ENCODE peak calls at places on chromosomes 3 and 15, in six cellular contexts. One of them, this sample, is unnamed.

GRCh38 chr3:44913868-44914468 is 39.6 kb downstream of the TGM4 start:
- DNase-seq in CD8-positive, alpha-beta memory T cell: peak; percentile 69
- DNase-seq in fibroblast of lung: peak; percentile 49
- DNase-seq in Peyer's patch: peak; percentile 77
- DNase-seq in thoracic aorta: no peak
- DNase-seq in CD4-positive, CD25-positive, alpha-beta regulatory T cell: peak; percentile 65
- DNase-seq in this sample: peak; percentile 93

GRCh38 chr3:30418443-30418842 is 188.0 kb upstream of the TGFBR2 start:
- DNase-seq in thoracic aorta: no peak
- DNase-seq in CD8-positive, alpha-beta memory T cell: no peak
- DNase-seq in fibroblast of lung: peak; percentile 34
- DNase-seq in CD4-positive, CD25-positive, alpha-beta regulatory T cell: no peak
- DNase-seq in Peyer's patch: no peak
- DNase-seq in this sample: no peak

GRCh38 chr3:59143447-59143846 is 93.6 kb upstream of the CFAP20DC start:
- DNase-seq in CD4-positive, CD25-positive, alpha-beta regulatory T cell: peak; percentile 3
- DNase-seq in CD8-positive, alpha-beta memory T cell: no peak
- DNase-seq in thoracic aorta: no peak
- DNase-seq in fibroblast of lung: no peak
- DNase-seq in Peyer's patch: no peak
- DNase-seq in this sample: no peak

GRCh38 chr15:60315878-60316277 is 81.9 kb downstream of the ANXA2 start:
- DNase-seq in CD8-positive, alpha-beta memory T cell: no peak
- DNase-seq in fibroblast of lung: no peak
- DNase-seq in CD4-positive, CD25-positive, alpha-beta regulatory T cell: no peak
- DNase-seq in thoracic aorta: no peak
- DNase-seq in Peyer's patch: no peak
- DNase-seq in this sample: no peak

GRCh38 chr15:94026458-94026967 is 204.8 kb upstream of the MCTP2 start:
- DNase-seq in CD8-positive, alpha-beta memory T cell: no peak
- DNase-seq in Peyer's patch: no peak
- DNase-seq in fibroblast of lung: peak; percentile 96
- DNase-seq in CD4-positive, CD25-positive, alpha-beta regulatory T cell: no peak
- DNase-seq in thoracic aorta: no peak
- DNase-seq in this sample: no peak

GRCh38 chr3:161475905-161476304 is 20.7 kb upstream of the OTOL1 start:
- DNase-seq in CD4-positive, CD25-positive, alpha-beta regulatory T cell: no peak
- DNase-seq in CD8-positive, alpha-beta memory T cell: no peak
- DNase-seq in Peyer's patch: no peak
- DNase-seq in thoracic aorta: no peak
- DNase-seq in fibroblast of lung: peak; percentile 55
- DNase-seq in this sample: no peak

GRCh38 chr15:90209591-90209990 is 8.5 kb downstream of the SEMA4B start:
- DNase-seq in thoracic aorta: no peak
- DNase-seq in fibroblast of lung: no peak
- DNase-seq in CD4-positive, CD25-positive, alpha-beta regulatory T cell: peak; percentile 52
- DNase-seq in CD8-positive, alpha-beta memory T cell: no peak
- DNase-seq in Peyer's patch: no peak
- DNase-seq in this sample: no peak

GRCh38 chr15:88974392-88974791 is 61.2 kb upstream of the MFGE8 start:
- DNase-seq in CD8-positive, alpha-beta memory T cell: no peak
- DNase-seq in Peyer's patch: no peak
- DNase-seq in CD4-positive, CD25-positive, alpha-beta regulatory T cell: no peak
- DNase-seq in fibroblast of lung: peak; percentile 43
- DNase-seq in thoracic aorta: no peak
- DNase-seq in this sample: no peak

GRCh38 chr3:168342946-168343856 is 247.5 kb upstream of the GOLIM4 start:
- DNase-seq in CD4-positive, CD25-positive, alpha-beta regulatory T cell: no peak
- DNase-seq in fibroblast of lung: peak; percentile 9
- DNase-seq in thoracic aorta: no peak
- DNase-seq in CD8-positive, alpha-beta memory T cell: no peak
- DNase-seq in Peyer's patch: no peak
- DNase-seq in this sample: no peak

GRCh38 chr3:149468504-149469212 is 5.8 kb upstream of the TM4SF4 start:
- DNase-seq in Peyer's patch: no peak
- DNase-seq in fibroblast of lung: no peak
- DNase-seq in thoracic aorta: no peak
- DNase-seq in CD8-positive, alpha-beta memory T cell: no peak
- DNase-seq in CD4-positive, CD25-positive, alpha-beta regulatory T cell: no peak
- DNase-seq in this sample: no peak

GRCh38 chr3:179613807-179614206 is 9.2 kb downstream of the NDUFB5 start:
- DNase-seq in Peyer's patch: no peak
- DNase-seq in CD8-positive, alpha-beta memory T cell: no peak
- DNase-seq in fibroblast of lung: peak; percentile 72
- DNase-seq in CD4-positive, CD25-positive, alpha-beta regulatory T cell: no peak
- DNase-seq in thoracic aorta: no peak
- DNase-seq in this sample: no peak

GRCh38 chr3:112002458-112002971 is 3.8 kb downstream of the TAGLN3 start:
- DNase-seq in CD4-positive, CD25-positive, alpha-beta regulatory T cell: no peak
- DNase-seq in thoracic aorta: no peak
- DNase-seq in Peyer's patch: no peak
- DNase-seq in CD8-positive, alpha-beta memory T cell: no peak
- DNase-seq in fibroblast of lung: peak; percentile 76
- DNase-seq in this sample: no peak

DNA sequence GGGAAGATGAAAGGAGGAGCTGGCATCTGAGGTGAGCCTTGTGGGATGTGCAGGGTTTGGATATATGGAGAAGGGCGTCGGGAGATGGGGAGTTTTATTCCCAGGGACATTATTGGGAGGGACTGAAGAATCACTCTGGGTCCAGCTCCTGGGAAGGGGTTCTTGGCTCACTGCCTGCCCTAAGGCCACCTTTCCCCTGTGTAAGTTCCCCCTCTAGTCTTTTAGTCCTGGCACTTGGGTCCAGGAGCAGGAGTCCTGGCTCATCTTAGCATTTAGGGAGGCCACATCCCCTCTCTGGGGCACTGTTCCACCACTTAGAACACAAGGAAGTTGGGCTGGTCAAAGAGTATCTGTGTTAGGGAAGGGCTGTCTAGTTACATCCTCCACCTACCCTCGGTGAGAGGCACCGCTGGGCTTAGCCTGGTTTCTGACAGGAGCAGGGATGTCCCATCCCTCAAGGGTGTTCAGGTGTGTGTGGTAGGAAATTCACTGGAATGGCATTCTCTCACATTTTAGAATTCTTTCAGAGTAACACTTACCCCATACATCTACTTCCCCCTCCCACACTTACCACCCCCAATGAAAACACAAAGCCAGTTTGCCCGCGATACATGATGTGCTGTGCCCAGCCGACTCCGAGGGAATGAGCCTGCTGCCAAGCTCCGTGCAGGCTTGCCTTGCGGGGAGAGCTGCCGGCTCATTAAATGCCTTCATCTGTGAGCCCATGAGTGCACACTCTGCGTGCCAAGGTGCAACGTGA is 86.7 kb downstream of the FAM43A start:
- DNase-seq in CD4-positive, CD25-positive, alpha-beta regulatory T cell: no peak
- DNase-seq in Peyer's patch: no peak
- DNase-seq in fibroblast of lung: no peak
- DNase-seq in thoracic aorta: no peak
- DNase-seq in CD8-positive, alpha-beta memory T cell: no peak
- DNase-seq in this sample: peak; percentile 26
- H3K27ac ChIP-seq in CD4-positive, CD25-positive, alpha-beta regulatory T cell: no peak overlapping the region
- H3K27ac ChIP-seq in Peyer's patch: no peak overlapping the region
- H3K27ac ChIP-seq in fibroblast of lung: no peak overlapping the region
- H3K27ac ChIP-seq in thoracic aorta: no peak overlapping the region
- H3K27ac ChIP-seq in CD8-positive, alpha-beta memory T cell: no peak overlapping the region
- H3K27ac ChIP-seq in this sample: no peak overlapping the region

GRCh38 chr15:48424076-48424475 is 92.8 kb downstream of the DUT start:
- DNase-seq in CD8-positive, alpha-beta memory T cell: no peak
- DNase-seq in fibroblast of lung: peak; percentile 36
- DNase-seq in CD4-positive, CD25-positive, alpha-beta regulatory T cell: peak; percentile 5
- DNase-seq in Peyer's patch: no peak
- DNase-seq in thoracic aorta: no peak
- DNase-seq in this sample: no peak
- H3K27ac ChIP-seq in CD8-positive, alpha-beta memory T cell: no peak overlapping the region
- H3K27ac ChIP-seq in fibroblast of lung: no peak overlapping the region
- H3K27ac ChIP-seq in CD4-positive, CD25-positive, alpha-beta regulatory T cell: no peak overlapping the region
- H3K27ac ChIP-seq in Peyer's patch: no peak overlapping the region
- H3K27ac ChIP-seq in thoracic aorta: no peak overlapping the region
- H3K27ac ChIP-seq in this sample: no peak overlapping the region

GRCh38 chr3:117818592-117818991 is 1109.0 kb downstream of the TUSC7 start:
- DNase-seq in thoracic aorta: no peak
- DNase-seq in Peyer's patch: no peak
- DNase-seq in CD8-positive, alpha-beta memory T cell: no peak
- DNase-seq in CD4-positive, CD25-positive, alpha-beta regulatory T cell: no peak
- DNase-seq in fibroblast of lung: no peak
- DNase-seq in this sample: no peak

GRCh38 chr3:117814975-117815374 is 1105.4 kb downstream of the TUSC7 start:
- DNase-seq in CD4-positive, CD25-positive, alpha-beta regulatory T cell: no peak
- DNase-seq in thoracic aorta: no peak
- DNase-seq in CD8-positive, alpha-beta memory T cell: no peak
- DNase-seq in fibroblast of lung: peak; percentile 19
- DNase-seq in Peyer's patch: no peak
- DNase-seq in this sample: no peak

GRCh38 chr3:117817103-117817502 is 1107.5 kb downstream of the TUSC7 start:
- DNase-seq in Peyer's patch: no peak
- DNase-seq in CD4-positive, CD25-positive, alpha-beta regulatory T cell: no peak
- DNase-seq in fibroblast of lung: no peak
- DNase-seq in thoracic aorta: no peak
- DNase-seq in CD8-positive, alpha-beta memory T cell: no peak
- DNase-seq in this sample: no peak

DNA sequence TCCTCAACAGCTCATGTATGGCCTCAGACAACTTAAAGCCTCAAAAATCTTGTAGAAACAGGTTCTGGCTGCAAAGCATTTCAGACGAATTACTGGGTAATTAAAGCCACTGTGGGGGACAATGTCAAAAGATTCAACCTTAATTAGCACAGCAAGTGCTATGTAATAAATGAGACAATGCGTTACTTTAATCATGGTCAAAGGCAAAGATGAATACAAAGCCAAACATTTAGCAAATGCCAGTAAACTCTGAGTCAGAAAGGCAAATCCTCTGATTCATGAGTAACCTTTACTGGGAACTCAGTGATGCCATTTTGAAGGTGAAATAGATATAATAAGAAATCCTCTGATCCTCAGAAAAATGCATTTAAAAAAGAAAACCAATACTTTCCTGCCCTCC is 1111.3 kb downstream of the TUSC7 start:
- DNase-seq in thoracic aorta: no peak
- DNase-seq in Peyer's patch: no peak
- DNase-seq in CD4-positive, CD25-positive, alpha-beta regulatory T cell: no peak
- DNase-seq in fibroblast of lung: peak; percentile 79
- DNase-seq in CD8-positive, alpha-beta memory T cell: no peak
- DNase-seq in this sample: no peak
- H3K27ac ChIP-seq in thoracic aorta: no peak overlapping the region
- H3K27ac ChIP-seq in Peyer's patch: no peak overlapping the region
- H3K27ac ChIP-seq in CD4-positive, CD25-positive, alpha-beta regulatory T cell: no peak overlapping the region
- H3K27ac ChIP-seq in fibroblast of lung: peak overlapping the region; percentile 17
- H3K27ac ChIP-seq in CD8-positive, alpha-beta memory T cell: no peak overlapping the region
- H3K27ac ChIP-seq in this sample: no peak overlapping the region

DNA sequence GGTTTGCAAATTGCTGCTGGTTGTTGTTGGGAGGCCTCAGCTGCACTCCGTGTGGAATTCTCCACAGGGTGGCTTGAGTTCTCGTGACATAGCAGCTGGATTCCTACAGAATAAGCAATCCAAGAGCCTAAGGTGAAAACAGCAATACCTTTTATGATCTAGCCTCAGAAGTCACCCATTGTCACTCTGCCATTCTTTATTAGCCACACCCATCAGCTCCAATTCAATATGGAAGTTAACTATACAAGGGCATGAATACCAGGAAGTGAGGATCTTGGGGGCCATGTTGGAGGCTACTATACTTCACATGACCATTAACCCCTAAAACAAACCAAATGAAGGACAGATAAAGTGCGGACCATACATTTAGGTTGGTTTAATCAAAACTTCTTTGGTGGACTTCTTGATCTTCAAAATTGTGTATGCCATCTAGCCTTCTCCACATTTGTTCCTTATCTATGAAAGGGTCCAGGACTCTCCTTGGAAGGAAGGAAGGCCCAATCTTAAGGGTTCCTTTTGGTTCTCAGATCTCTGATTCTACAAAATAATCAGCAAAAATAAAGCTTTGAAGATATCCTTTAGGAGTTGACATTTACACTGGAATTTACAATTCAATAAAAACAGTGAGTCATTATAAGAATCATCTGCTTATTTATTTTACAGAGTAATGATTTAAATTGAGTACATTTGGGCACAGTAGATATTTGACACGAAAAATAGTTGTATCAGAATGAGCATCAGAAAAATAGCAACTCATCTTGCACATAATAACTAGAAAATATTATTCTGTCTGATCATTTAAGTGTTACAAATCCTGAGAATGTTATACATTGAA is 21.5 kb downstream of the CIAO2A start:
- DNase-seq in CD8-positive, alpha-beta memory T cell: no peak
- DNase-seq in fibroblast of lung: no peak
- DNase-seq in CD4-positive, CD25-positive, alpha-beta regulatory T cell: no peak
- DNase-seq in thoracic aorta: no peak
- DNase-seq in Peyer's patch: no peak
- DNase-seq in this sample: no peak
- H3K27ac ChIP-seq in CD8-positive, alpha-beta memory T cell: peak overlapping the region; percentile 45
- H3K27ac ChIP-seq in fibroblast of lung: peak overlapping the region; percentile 43
- H3K27ac ChIP-seq in CD4-positive, CD25-positive, alpha-beta regulatory T cell: no peak overlapping the region
- H3K27ac ChIP-seq in thoracic aorta: peak overlapping the region; percentile 66
- H3K27ac ChIP-seq in Peyer's patch: peak overlapping the region; percentile 70
- H3K27ac ChIP-seq in this sample: no peak overlapping the region

This sample was measured in endodermal cell.